ENCODE peak calls at places on chromosomes 13 and 19, in seven cellular contexts. One of them, this sample, is unnamed.

GRCh38 chr13:94416454-94417080 is 62.9 kb downstream of the DCT start:
- DNase-seq in anterior cingulate cortex: no peak
- DNase-seq in naive thymus-derived CD4-positive, alpha-beta T cell: no peak
- DNase-seq in activated CD8-positive, alpha-beta memory T cell treated with anti-CD3 and anti-CD28 coated beads for 1 hour: no peak
- DNase-seq in HFFc6: no peak
- DNase-seq in heart left ventricle: no peak
- DNase-seq in naive thymus-derived CD8-positive, alpha-beta T cell: no peak
- DNase-seq in this sample: no peak

GRCh38 chr13:96540656-96541055 is 450.7 kb downstream of the HS6ST3 start:
- DNase-seq in anterior cingulate cortex: no peak
- DNase-seq in naive thymus-derived CD4-positive, alpha-beta T cell: no peak
- DNase-seq in activated CD8-positive, alpha-beta memory T cell treated with anti-CD3 and anti-CD28 coated beads for 1 hour: no peak
- DNase-seq in HFFc6: no peak
- DNase-seq in heart left ventricle: no peak
- DNase-seq in naive thymus-derived CD8-positive, alpha-beta T cell: no peak
- DNase-seq in this sample: no peak

GRCh38 chr19:12840091-12841079 is 2.1 kb downstream of the MAST1 start:
- DNase-seq in anterior cingulate cortex: no peak
- DNase-seq in naive thymus-derived CD4-positive, alpha-beta T cell: no peak
- DNase-seq in activated CD8-positive, alpha-beta memory T cell treated with anti-CD3 and anti-CD28 coated beads for 1 hour: no peak
- DNase-seq in HFFc6: peak
- DNase-seq in heart left ventricle: no peak
- DNase-seq in naive thymus-derived CD8-positive, alpha-beta T cell: peak
- DNase-seq in this sample: no peak

GRCh38 chr13:44142911-44143665 is 230.5 kb upstream of the SERP2 start:
- DNase-seq in anterior cingulate cortex: no peak
- DNase-seq in naive thymus-derived CD4-positive, alpha-beta T cell: no peak
- DNase-seq in activated CD8-positive, alpha-beta memory T cell treated with anti-CD3 and anti-CD28 coated beads for 1 hour: no peak
- DNase-seq in HFFc6: no peak
- DNase-seq in heart left ventricle: no peak
- DNase-seq in naive thymus-derived CD8-positive, alpha-beta T cell: no peak
- DNase-seq in this sample: no peak

GRCh38 chr19:1076951-1077350 is 10.0 kb downstream of the ARHGAP45 start:
- DNase-seq in anterior cingulate cortex: peak
- DNase-seq in naive thymus-derived CD4-positive, alpha-beta T cell: peak
- DNase-seq in activated CD8-positive, alpha-beta memory T cell treated with anti-CD3 and anti-CD28 coated beads for 1 hour: peak
- DNase-seq in HFFc6: no peak
- DNase-seq in heart left ventricle: peak
- DNase-seq in naive thymus-derived CD8-positive, alpha-beta T cell: peak
- DNase-seq in this sample: peak

GRCh38 chr13:101454767-101455166 is 2.3 kb downstream of the ITGBL1 start:
- DNase-seq in anterior cingulate cortex: no peak
- DNase-seq in naive thymus-derived CD4-positive, alpha-beta T cell: no peak
- DNase-seq in activated CD8-positive, alpha-beta memory T cell treated with anti-CD3 and anti-CD28 coated beads for 1 hour: no peak
- DNase-seq in HFFc6: peak
- DNase-seq in heart left ventricle: no peak
- DNase-seq in naive thymus-derived CD8-positive, alpha-beta T cell: no peak
- DNase-seq in this sample: no peak

GRCh38 chr19:51550848-51551672 is 19.6 kb upstream of the SIGLEC6 start:
- DNase-seq in anterior cingulate cortex: no peak
- DNase-seq in naive thymus-derived CD4-positive, alpha-beta T cell: no peak
- DNase-seq in activated CD8-positive, alpha-beta memory T cell treated with anti-CD3 and anti-CD28 coated beads for 1 hour: no peak
- DNase-seq in HFFc6: no peak
- DNase-seq in heart left ventricle: no peak
- DNase-seq in naive thymus-derived CD8-positive, alpha-beta T cell: no peak
- DNase-seq in this sample: no peak

GRCh38 chr13:21933001-21933400 is 262.1 kb downstream of the FGF9 start:
- DNase-seq in anterior cingulate cortex: no peak
- DNase-seq in naive thymus-derived CD4-positive, alpha-beta T cell: no peak
- DNase-seq in activated CD8-positive, alpha-beta memory T cell treated with anti-CD3 and anti-CD28 coated beads for 1 hour: no peak
- DNase-seq in HFFc6: no peak
- DNase-seq in heart left ventricle: no peak
- DNase-seq in naive thymus-derived CD8-positive, alpha-beta T cell: no peak
- DNase-seq in this sample: no peak

GRCh38 chr19:50851620-50852019 is 3.1 kb upstream of the KLK3 start:
- DNase-seq in anterior cingulate cortex: no peak
- DNase-seq in naive thymus-derived CD4-positive, alpha-beta T cell: no peak
- DNase-seq in activated CD8-positive, alpha-beta memory T cell treated with anti-CD3 and anti-CD28 coated beads for 1 hour: no peak
- DNase-seq in HFFc6: no peak
- DNase-seq in heart left ventricle: no peak
- DNase-seq in naive thymus-derived CD8-positive, alpha-beta T cell: no peak
- DNase-seq in this sample: no peak

This sample was measured in globus pallidus.